ENCODE peak calls at places on chromosomes 7 and 10, in eight cellular contexts. D is aorta, U is GDM1, B is ureter, Q is astrocyte, L is mesendoderm, F is fibroblast of the aortic adventitia, C is KBM-7. H is an unnamed sample.

GRCh38 chr10:114359041-114359952 is 45.0 kb downstream of the AFAP1L2 start:
- DNase-seq in D (no peak), Q (peak), L (peak), C (no peak), F (no peak), U (no peak), B (no peak), H (no peak)

GRCh38 chr10:68601490-68602265 is 41.5 kb downstream of the TET1 start:
- DNase-seq in B (no peak), C (no peak), Q (no peak), L (no peak), F (no peak), D (no peak), U (no peak), H (no peak)

GRCh38 chr10:62183857-62184805 is 84.5 kb downstream of the RTKN2 start:
- DNase-seq in L (no peak), B (no peak), Q (peak), C (no peak), U (no peak), F (no peak), D (no peak), H (no peak)

GRCh38 chr10:93746844-93747284 is 10.9 kb upstream of the LGI1 start:
- DNase-seq in L (peak), F (peak), B (no peak), Q (peak), D (no peak), C (no peak), U (no peak), H (peak)

GRCh38 chr7:7710469-7710868 is 7.9 kb downstream of the RPA3 start:
- DNase-seq in U (no peak), F (no peak), B (no peak), Q (no peak), L (no peak), C (no peak), D (no peak), H (no peak)

GRCh38 chr10:78756604-78757442 is 311.9 kb upstream of the ZMIZ1 start:
- DNase-seq in D (peak), F (peak), L (peak), Q (peak), U (peak), B (peak), C (peak), H (peak)

GRCh38 chr10:13219685-13220670 is 14.2 kb downstream of the UCMA start:
- DNase-seq in Q (peak), F (peak), U (peak), D (no peak), B (no peak), L (peak), C (peak), H (no peak)

GRCh38 chr10:43899224-43899959 is 250.7 kb upstream of the ZNF32 start:
- DNase-seq in D (no peak), L (no peak), Q (no peak), F (no peak), U (no peak), C (no peak), B (no peak), H (no peak)

GRCh38 chr7:123070702-123071286 is 75.3 kb upstream of the TAS2R16 start:
- DNase-seq in D (no peak), L (peak), C (peak), B (no peak), F (peak), Q (no peak), U (no peak), H (no peak)

GRCh38 chr10:132860527-132860926 is 74.6 kb upstream of the NKX6-2 start:
- DNase-seq in Q (no peak), C (no peak), L (no peak), U (no peak), F (no peak), D (peak), B (peak), H (no peak)

GRCh38 chr10:104589871-104590270 is 51.2 kb upstream of the SORCS3 start:
- DNase-seq in D (no peak), B (no peak), Q (peak), C (no peak), L (peak), F (no peak), U (no peak), H (peak)